ENCODE peak calls at places on chromosomes 12 and 14, in nine cellular contexts. One of them, this sample, is unnamed.

GRCh38 chr14:68941820-68942219 is 37.3 kb downstream of the ACTN1 start:
- DNase-seq in SK-MEL-5: peak
- DNase-seq in naive thymus-derived CD4-positive, alpha-beta T cell: no peak
- DNase-seq in OCI-M1: no peak
- DNase-seq in skeletal muscle cell: peak
- DNase-seq in stimulated activated CD8-positive, alpha-beta memory T cell treated with anti-CD3 and anti-CD28 coated beads, Interleukin-15, amount 100 ng/mL, for 24 hours: no peak
- DNase-seq in pons: no peak
- DNase-seq in upper lobe of right lung: no peak
- DNase-seq in activated T-helper 1 cell treated with Interleukin-2 at 50 U/mL for 16 hours: no peak
- DNase-seq in this sample: no peak

GRCh38 chr12:3150820-3151590 is 73.8 kb downstream of the TSPAN9 start:
- DNase-seq in SK-MEL-5: no peak
- DNase-seq in naive thymus-derived CD4-positive, alpha-beta T cell: no peak
- DNase-seq in OCI-M1: no peak
- DNase-seq in skeletal muscle cell: no peak
- DNase-seq in stimulated activated CD8-positive, alpha-beta memory T cell treated with anti-CD3 and anti-CD28 coated beads, Interleukin-15, amount 100 ng/mL, for 24 hours: no peak
- DNase-seq in pons: no peak
- DNase-seq in upper lobe of right lung: no peak
- DNase-seq in activated T-helper 1 cell treated with Interleukin-2 at 50 U/mL for 16 hours: no peak
- DNase-seq in this sample: no peak

GRCh38 chr12:14066021-14066420 is 84.6 kb upstream of the GRIN2B start:
- DNase-seq in SK-MEL-5: no peak
- DNase-seq in naive thymus-derived CD4-positive, alpha-beta T cell: no peak
- DNase-seq in OCI-M1: no peak
- DNase-seq in skeletal muscle cell: no peak
- DNase-seq in stimulated activated CD8-positive, alpha-beta memory T cell treated with anti-CD3 and anti-CD28 coated beads, Interleukin-15, amount 100 ng/mL, for 24 hours: no peak
- DNase-seq in pons: no peak
- DNase-seq in upper lobe of right lung: no peak
- DNase-seq in activated T-helper 1 cell treated with Interleukin-2 at 50 U/mL for 16 hours: no peak
- DNase-seq in this sample: no peak

GRCh38 chr12:75011120-75011519 is 198.5 kb downstream of the KCNC2 start:
- DNase-seq in SK-MEL-5: no peak
- DNase-seq in naive thymus-derived CD4-positive, alpha-beta T cell: no peak
- DNase-seq in OCI-M1: peak
- DNase-seq in skeletal muscle cell: no peak
- DNase-seq in stimulated activated CD8-positive, alpha-beta memory T cell treated with anti-CD3 and anti-CD28 coated beads, Interleukin-15, amount 100 ng/mL, for 24 hours: no peak
- DNase-seq in pons: no peak
- DNase-seq in upper lobe of right lung: no peak
- DNase-seq in activated T-helper 1 cell treated with Interleukin-2 at 50 U/mL for 16 hours: no peak
- DNase-seq in this sample: no peak

GRCh38 chr14:67738740-67739504 is 37.2 kb downstream of the RDH12 start:
- DNase-seq in SK-MEL-5: peak
- DNase-seq in naive thymus-derived CD4-positive, alpha-beta T cell: no peak
- DNase-seq in OCI-M1: no peak
- DNase-seq in skeletal muscle cell: peak
- DNase-seq in stimulated activated CD8-positive, alpha-beta memory T cell treated with anti-CD3 and anti-CD28 coated beads, Interleukin-15, amount 100 ng/mL, for 24 hours: no peak
- DNase-seq in pons: no peak
- DNase-seq in upper lobe of right lung: no peak
- DNase-seq in activated T-helper 1 cell treated with Interleukin-2 at 50 U/mL for 16 hours: no peak
- DNase-seq in this sample: no peak

GRCh38 chr12:124082676-124083075 is 109.7 kb downstream of the ZNF664 start:
- DNase-seq in SK-MEL-5: no peak
- DNase-seq in naive thymus-derived CD4-positive, alpha-beta T cell: no peak
- DNase-seq in OCI-M1: no peak
- DNase-seq in skeletal muscle cell: no peak
- DNase-seq in stimulated activated CD8-positive, alpha-beta memory T cell treated with anti-CD3 and anti-CD28 coated beads, Interleukin-15, amount 100 ng/mL, for 24 hours: no peak
- DNase-seq in pons: no peak
- DNase-seq in upper lobe of right lung: no peak
- DNase-seq in activated T-helper 1 cell treated with Interleukin-2 at 50 U/mL for 16 hours: no peak
- DNase-seq in this sample: no peak

GRCh38 chr14:32820182-32820581 is 118.5 kb upstream of the NPAS3 start:
- DNase-seq in SK-MEL-5: no peak
- DNase-seq in naive thymus-derived CD4-positive, alpha-beta T cell: no peak
- DNase-seq in OCI-M1: no peak
- DNase-seq in skeletal muscle cell: no peak
- DNase-seq in stimulated activated CD8-positive, alpha-beta memory T cell treated with anti-CD3 and anti-CD28 coated beads, Interleukin-15, amount 100 ng/mL, for 24 hours: no peak
- DNase-seq in pons: no peak
- DNase-seq in upper lobe of right lung: no peak
- DNase-seq in activated T-helper 1 cell treated with Interleukin-2 at 50 U/mL for 16 hours: no peak
- DNase-seq in this sample: no peak

GRCh38 chr12:14514154-14514842 is 53.4 kb downstream of the PLBD1 start:
- DNase-seq in SK-MEL-5: peak
- DNase-seq in naive thymus-derived CD4-positive, alpha-beta T cell: no peak
- DNase-seq in OCI-M1: peak
- DNase-seq in skeletal muscle cell: no peak
- DNase-seq in stimulated activated CD8-positive, alpha-beta memory T cell treated with anti-CD3 and anti-CD28 coated beads, Interleukin-15, amount 100 ng/mL, for 24 hours: no peak
- DNase-seq in pons: peak
- DNase-seq in upper lobe of right lung: no peak
- DNase-seq in activated T-helper 1 cell treated with Interleukin-2 at 50 U/mL for 16 hours: no peak
- DNase-seq in this sample: no peak

GRCh38 chr12:130961921-130962326 is 8.2 kb downstream of the ADGRD1 start:
- DNase-seq in SK-MEL-5: no peak
- DNase-seq in naive thymus-derived CD4-positive, alpha-beta T cell: no peak
- DNase-seq in OCI-M1: no peak
- DNase-seq in skeletal muscle cell: no peak
- DNase-seq in stimulated activated CD8-positive, alpha-beta memory T cell treated with anti-CD3 and anti-CD28 coated beads, Interleukin-15, amount 100 ng/mL, for 24 hours: no peak
- DNase-seq in pons: no peak
- DNase-seq in upper lobe of right lung: no peak
- DNase-seq in activated T-helper 1 cell treated with Interleukin-2 at 50 U/mL for 16 hours: no peak
- DNase-seq in this sample: no peak

GRCh38 chr12:56079729-56080555 is at the start of gene ERBB3:
- DNase-seq in SK-MEL-5: peak
- DNase-seq in naive thymus-derived CD4-positive, alpha-beta T cell: peak
- DNase-seq in OCI-M1: peak
- DNase-seq in skeletal muscle cell: peak
- DNase-seq in stimulated activated CD8-positive, alpha-beta memory T cell treated with anti-CD3 and anti-CD28 coated beads, Interleukin-15, amount 100 ng/mL, for 24 hours: peak
- DNase-seq in pons: peak
- DNase-seq in upper lobe of right lung: peak
- DNase-seq in activated T-helper 1 cell treated with Interleukin-2 at 50 U/mL for 16 hours: peak
- DNase-seq in this sample: peak

GRCh38 chr12:129696952-129697351 is 206.9 kb downstream of the TMEM132D start:
- DNase-seq in SK-MEL-5: no peak
- DNase-seq in naive thymus-derived CD4-positive, alpha-beta T cell: no peak
- DNase-seq in OCI-M1: no peak
- DNase-seq in skeletal muscle cell: peak
- DNase-seq in stimulated activated CD8-positive, alpha-beta memory T cell treated with anti-CD3 and anti-CD28 coated beads, Interleukin-15, amount 100 ng/mL, for 24 hours: no peak
- DNase-seq in pons: peak
- DNase-seq in upper lobe of right lung: no peak
- DNase-seq in activated T-helper 1 cell treated with Interleukin-2 at 50 U/mL for 16 hours: no peak
- DNase-seq in this sample: no peak

GRCh38 chr12:48671231-48671856 is 10.7 kb downstream of the KANSL2 start:
- DNase-seq in SK-MEL-5: no peak
- DNase-seq in naive thymus-derived CD4-positive, alpha-beta T cell: no peak
- DNase-seq in OCI-M1: no peak
- DNase-seq in skeletal muscle cell: no peak
- DNase-seq in stimulated activated CD8-positive, alpha-beta memory T cell treated with anti-CD3 and anti-CD28 coated beads, Interleukin-15, amount 100 ng/mL, for 24 hours: no peak
- DNase-seq in pons: no peak
- DNase-seq in upper lobe of right lung: no peak
- DNase-seq in activated T-helper 1 cell treated with Interleukin-2 at 50 U/mL for 16 hours: no peak
- DNase-seq in this sample: no peak

GRCh38 chr12:110590059-110590458 is 6.9 kb upstream of the PPTC7 start:
- DNase-seq in SK-MEL-5: no peak
- DNase-seq in naive thymus-derived CD4-positive, alpha-beta T cell: no peak
- DNase-seq in OCI-M1: no peak
- DNase-seq in skeletal muscle cell: no peak
- DNase-seq in stimulated activated CD8-positive, alpha-beta memory T cell treated with anti-CD3 and anti-CD28 coated beads, Interleukin-15, amount 100 ng/mL, for 24 hours: no peak
- DNase-seq in pons: no peak
- DNase-seq in upper lobe of right lung: no peak
- DNase-seq in activated T-helper 1 cell treated with Interleukin-2 at 50 U/mL for 16 hours: no peak
- DNase-seq in this sample: no peak